ENCODE peak calls at places on chromosome 5, in six cellular contexts. One of them, this sample, is unnamed.

GRCh38 chr5:67246108-67246507 is 49.5 kb upstream of the CD180 start:
- DNase-seq in HFF-Myc: peak; percentile 73
- DNase-seq in pancreas: no peak
- DNase-seq in Panc1: peak; percentile 17
- DNase-seq in BJ: no peak
- DNase-seq in omental fat pad: no peak
- DNase-seq in this sample: no peak

GRCh38 chr5:76062502-76062901 is 20.7 kb upstream of the SV2C start:
- DNase-seq in omental fat pad: no peak
- DNase-seq in pancreas: no peak
- DNase-seq in Panc1: no peak
- DNase-seq in BJ: no peak
- DNase-seq in HFF-Myc: no peak
- DNase-seq in this sample: no peak

GRCh38 chr5:107271682-107272350 is 398.9 kb downstream of the EFNA5 start:
- DNase-seq in pancreas: no peak
- DNase-seq in omental fat pad: no peak
- DNase-seq in HFF-Myc: no peak
- DNase-seq in Panc1: no peak
- DNase-seq in BJ: no peak
- DNase-seq in this sample: no peak

GRCh38 chr5:153043876-153044275 is 446.6 kb upstream of the GRIA1 start:
- DNase-seq in pancreas: no peak
- DNase-seq in Panc1: no peak
- DNase-seq in BJ: no peak
- DNase-seq in HFF-Myc: no peak
- DNase-seq in omental fat pad: no peak
- DNase-seq in this sample: no peak

GRCh38 chr5:108801776-108802175 is 54.1 kb downstream of the FER start:
- DNase-seq in Panc1: peak; percentile 58
- DNase-seq in HFF-Myc: peak; percentile 82
- DNase-seq in pancreas: no peak
- DNase-seq in BJ: peak; percentile 72
- DNase-seq in omental fat pad: no peak
- DNase-seq in this sample: no peak

GRCh38 chr5:61652916-61653315 is 320.9 kb downstream of the ZSWIM6 start:
- DNase-seq in Panc1: no peak
- DNase-seq in HFF-Myc: no peak
- DNase-seq in omental fat pad: no peak
- DNase-seq in BJ: no peak
- DNase-seq in pancreas: no peak
- DNase-seq in this sample: no peak

GRCh38 chr5:130471-131175 is 38.7 kb downstream of the PLEKHG4B start:
- DNase-seq in pancreas: no peak
- DNase-seq in HFF-Myc: no peak
- DNase-seq in BJ: peak; percentile 29
- DNase-seq in Panc1: no peak
- DNase-seq in omental fat pad: no peak
- DNase-seq in this sample: no peak

GRCh38 chr5:172172912-172173591 is 15.0 kb downstream of the STK10 start:
- DNase-seq in BJ: no peak
- DNase-seq in Panc1: no peak
- DNase-seq in HFF-Myc: no peak
- DNase-seq in omental fat pad: no peak
- DNase-seq in pancreas: no peak
- DNase-seq in this sample: no peak

GRCh38 chr5:83097582-83098265 is 20.4 kb downstream of the XRCC4 start:
- DNase-seq in omental fat pad: no peak
- DNase-seq in BJ: no peak
- DNase-seq in Panc1: no peak
- DNase-seq in HFF-Myc: no peak
- DNase-seq in pancreas: no peak
- DNase-seq in this sample: no peak

GRCh38 chr5:68962632-68963484 is 131.0 kb upstream of the SLC30A5 start:
- DNase-seq in omental fat pad: peak; percentile 34
- DNase-seq in BJ: peak; percentile 21
- DNase-seq in Panc1: peak; percentile 52
- DNase-seq in HFF-Myc: peak; percentile 38
- DNase-seq in pancreas: peak; percentile 65
- DNase-seq in this sample: peak; percentile 25

GRCh38 chr5:154359222-154359583 is 86.6 kb upstream of the SAP30L start:
- DNase-seq in Panc1: no peak
- DNase-seq in omental fat pad: no peak
- DNase-seq in HFF-Myc: no peak
- DNase-seq in BJ: no peak
- DNase-seq in pancreas: no peak
- DNase-seq in this sample: no peak

GRCh38 chr5:50744761-50745160 is 78.3 kb downstream of the PARP8 start:
- DNase-seq in BJ: peak; percentile 16
- DNase-seq in Panc1: no peak
- DNase-seq in HFF-Myc: no peak
- DNase-seq in pancreas: no peak
- DNase-seq in omental fat pad: no peak
- DNase-seq in this sample: no peak

GRCh38 chr5:98816574-98817222 is 43.2 kb downstream of the RGMB start:
- DNase-seq in HFF-Myc: no peak
- DNase-seq in omental fat pad: no peak
- DNase-seq in Panc1: no peak
- DNase-seq in pancreas: peak; percentile 83
- DNase-seq in BJ: no peak
- DNase-seq in this sample: no peak

GRCh38 chr5:6845856-6846255 is 132.6 kb downstream of the TENT4A start:
- DNase-seq in omental fat pad: no peak
- DNase-seq in Panc1: no peak
- DNase-seq in HFF-Myc: no peak
- DNase-seq in BJ: no peak
- DNase-seq in pancreas: no peak
- DNase-seq in this sample: no peak

GRCh38 chr5:176817864-176818377 is 7.6 kb downstream of the UNC5A start:
- DNase-seq in Panc1: no peak
- DNase-seq in omental fat pad: no peak
- DNase-seq in pancreas: peak; percentile 73
- DNase-seq in BJ: no peak
- DNase-seq in HFF-Myc: no peak
- DNase-seq in this sample: no peak

GRCh38 chr5:38765461-38765861 is 80.4 kb upstream of the OSMR start:
- DNase-seq in pancreas: no peak
- DNase-seq in omental fat pad: no peak
- DNase-seq in HFF-Myc: no peak
- DNase-seq in Panc1: no peak
- DNase-seq in BJ: no peak
- DNase-seq in this sample: no peak

GRCh38 chr5:131142970-131143617 is 22.0 kb downstream of the HINT1 start:
- DNase-seq in Panc1: no peak
- DNase-seq in HFF-Myc: no peak
- DNase-seq in omental fat pad: no peak
- DNase-seq in pancreas: no peak
- DNase-seq in BJ: no peak
- DNase-seq in this sample: no peak

GRCh38 chr5:88890070-88890781 is 7.2 kb upstream of the MEF2C start:
- DNase-seq in Panc1: no peak
- DNase-seq in HFF-Myc: no peak
- DNase-seq in omental fat pad: no peak
- DNase-seq in pancreas: no peak
- DNase-seq in BJ: no peak
- DNase-seq in this sample: no peak

GRCh38 chr5:151469386-151469785 is 22.0 kb downstream of the SLC36A1 start:
- DNase-seq in pancreas: no peak
- DNase-seq in BJ: no peak
- DNase-seq in Panc1: no peak
- DNase-seq in omental fat pad: no peak
- DNase-seq in HFF-Myc: no peak
- DNase-seq in this sample: no peak

GRCh38 chr5:125326114-125326513 is 579.7 kb upstream of the ZNF608 start:
- DNase-seq in HFF-Myc: peak; percentile 61
- DNase-seq in omental fat pad: peak; percentile 47
- DNase-seq in Panc1: no peak
- DNase-seq in pancreas: no peak
- DNase-seq in BJ: no peak
- DNase-seq in this sample: no peak

GRCh38 chr5:114062940-114063867 is 298.7 kb upstream of the KCNN2 start:
- DNase-seq in omental fat pad: no peak
- DNase-seq in BJ: no peak
- DNase-seq in Panc1: no peak
- DNase-seq in HFF-Myc: no peak
- DNase-seq in pancreas: no peak
- DNase-seq in this sample: no peak

GRCh38 chr5:93343570-93343969 is 237.4 kb downstream of the NR2F1-AS1 start:
- DNase-seq in HFF-Myc: no peak
- DNase-seq in BJ: no peak
- DNase-seq in omental fat pad: no peak
- DNase-seq in pancreas: no peak
- DNase-seq in Panc1: no peak
- DNase-seq in this sample: no peak

GRCh38 chr5:151493599-151494136 is 46.3 kb downstream of the SLC36A1 start:
- DNase-seq in BJ: no peak
- DNase-seq in omental fat pad: no peak
- DNase-seq in HFF-Myc: no peak
- DNase-seq in Panc1: no peak
- DNase-seq in pancreas: no peak
- DNase-seq in this sample: no peak

GRCh38 chr5:145450286-145450969 is 384.7 kb downstream of the PRELID2 start:
- DNase-seq in Panc1: no peak
- DNase-seq in omental fat pad: no peak
- DNase-seq in BJ: no peak
- DNase-seq in pancreas: no peak
- DNase-seq in HFF-Myc: no peak
- DNase-seq in this sample: no peak

DNA sequence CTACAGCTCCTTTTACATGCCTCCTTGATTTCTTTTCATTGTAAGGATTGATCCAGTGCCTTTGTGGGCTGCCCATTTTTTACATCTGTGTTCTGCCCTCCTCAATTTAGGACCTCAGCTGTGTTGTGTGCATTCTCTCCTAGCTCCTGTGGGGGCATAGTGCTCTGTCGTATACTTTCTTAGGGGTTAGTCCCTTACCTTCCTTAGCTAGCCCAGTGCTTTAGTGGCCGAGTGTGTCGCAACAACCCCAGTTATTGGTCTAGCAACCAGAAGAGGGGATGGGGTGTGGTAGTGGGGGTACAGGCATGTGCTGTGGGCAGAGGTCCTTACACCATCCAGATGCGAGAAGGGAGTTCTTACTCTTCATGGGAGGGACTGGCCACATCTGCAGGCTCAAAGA is 12.1 kb downstream of the MTRR start:
- DNase-seq in pancreas: no peak
- DNase-seq in BJ: no peak
- DNase-seq in Panc1: no peak
- DNase-seq in omental fat pad: no peak
- DNase-seq in HFF-Myc: no peak
- DNase-seq in this sample: no peak
- TF ChIP-seq CTCF in pancreas: no peak
- TF ChIP-seq CTCF in BJ: no peak
- TF ChIP-seq CTCF in Panc1: no peak
- TF ChIP-seq CTCF in omental fat pad: no peak
- TF ChIP-seq CTCF in HFF-Myc: no peak
- TF ChIP-seq CTCF in this sample: no peak

DNA sequence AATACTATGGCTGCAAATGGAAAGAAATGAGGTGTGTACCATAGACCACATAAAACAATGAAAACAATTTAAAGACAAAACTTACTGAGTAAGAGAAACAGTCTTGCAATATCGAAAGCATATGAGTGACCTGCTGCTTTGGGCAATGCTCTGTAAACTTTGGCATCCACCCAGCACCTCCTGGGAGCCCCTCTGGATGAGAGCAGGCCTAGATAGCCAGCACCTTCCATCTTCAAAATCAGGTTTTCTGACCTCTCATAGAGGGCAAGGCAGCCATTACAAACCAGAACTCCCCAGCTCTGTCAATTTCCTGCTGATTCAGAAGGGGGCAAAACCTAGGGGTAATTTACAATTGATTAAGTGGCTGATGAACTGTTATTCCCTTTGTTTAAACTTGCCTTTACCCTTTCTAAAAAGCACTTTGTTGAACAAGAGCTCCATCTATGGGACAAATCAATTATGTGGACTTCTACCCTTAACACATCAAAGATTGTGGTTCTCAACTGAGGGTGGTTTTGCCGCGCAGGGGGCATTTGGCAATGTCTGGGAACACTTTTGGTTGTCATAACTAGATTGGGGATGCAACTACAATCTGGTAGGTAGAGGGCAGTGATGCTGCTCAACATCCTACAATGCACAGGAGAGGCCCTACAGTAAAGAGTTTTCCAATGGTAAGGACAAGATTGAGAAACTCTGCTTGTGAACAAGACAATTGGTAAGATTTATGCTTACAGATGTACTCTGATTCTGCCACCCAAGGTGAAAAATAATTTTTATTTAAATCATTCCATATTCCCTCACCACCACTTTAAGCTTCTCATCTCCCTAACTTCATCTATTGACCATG is 184.2 kb downstream of the MARCHF11 start:
- DNase-seq in Panc1: peak; percentile 8
- DNase-seq in pancreas: no peak
- DNase-seq in omental fat pad: no peak
- DNase-seq in BJ: no peak
- DNase-seq in HFF-Myc: peak; percentile 36
- DNase-seq in this sample: no peak
- TF ChIP-seq CTCF in Panc1: peak; percentile 39
- TF ChIP-seq CTCF in pancreas: no peak
- TF ChIP-seq CTCF in omental fat pad: no peak
- TF ChIP-seq CTCF in BJ: peak; percentile 64
- TF ChIP-seq CTCF in HFF-Myc: peak; percentile 52
- TF ChIP-seq CTCF in this sample: peak; percentile 42

DNA sequence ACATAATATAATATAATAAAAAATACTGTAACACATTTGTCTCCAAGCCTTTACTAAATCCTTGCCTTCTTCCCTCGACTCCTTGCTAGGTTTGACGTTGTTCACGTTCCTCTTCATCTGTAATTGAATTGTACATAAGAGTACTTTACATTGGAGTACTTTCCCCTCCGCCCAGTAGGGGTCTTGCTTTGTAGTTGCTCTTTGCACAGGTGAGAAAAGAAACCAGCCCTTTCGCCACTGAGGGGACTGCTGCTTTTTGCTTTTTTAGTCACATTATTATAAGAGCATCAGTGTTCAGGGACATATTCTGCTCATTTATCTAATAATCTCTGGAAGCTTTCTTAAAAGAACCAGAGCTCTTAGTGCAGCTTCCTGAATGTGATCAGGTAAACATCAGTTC is 115.0 kb downstream of the CETN3 start:
- DNase-seq in pancreas: no peak
- DNase-seq in BJ: no peak
- DNase-seq in HFF-Myc: no peak
- DNase-seq in omental fat pad: no peak
- DNase-seq in Panc1: no peak
- DNase-seq in this sample: no peak
- TF ChIP-seq CTCF in pancreas: no peak
- TF ChIP-seq CTCF in BJ: no peak
- TF ChIP-seq CTCF in HFF-Myc: no peak
- TF ChIP-seq CTCF in omental fat pad: no peak
- TF ChIP-seq CTCF in Panc1: peak; percentile 17
- TF ChIP-seq CTCF in this sample: no peak

DNA sequence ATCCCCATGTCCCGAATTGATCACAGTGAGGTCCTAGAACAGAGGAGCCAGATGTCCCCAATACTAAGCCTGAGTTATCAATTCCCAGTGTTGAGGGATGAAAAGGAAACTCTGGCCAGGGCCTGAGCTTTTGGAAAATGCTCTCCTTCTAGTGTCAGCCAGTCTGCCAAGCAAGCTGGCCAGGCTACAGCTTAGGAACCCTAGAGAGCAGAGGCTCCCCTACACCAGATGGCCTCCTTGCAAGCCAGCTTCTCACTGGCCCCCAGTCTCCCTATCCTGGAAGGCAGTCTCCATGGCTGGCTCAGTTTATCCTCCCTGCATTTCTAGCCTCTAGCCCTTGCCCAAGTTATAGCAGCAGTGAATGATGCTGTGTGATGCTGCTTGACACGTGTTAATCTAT is 204.7 kb upstream of the WWC1 start:
- DNase-seq in Panc1: no peak
- DNase-seq in BJ: no peak
- DNase-seq in HFF-Myc: no peak
- DNase-seq in omental fat pad: no peak
- DNase-seq in pancreas: no peak
- DNase-seq in this sample: no peak
- TF ChIP-seq CTCF in Panc1: no peak
- TF ChIP-seq CTCF in BJ: no peak
- TF ChIP-seq CTCF in HFF-Myc: no peak
- TF ChIP-seq CTCF in omental fat pad: no peak
- TF ChIP-seq CTCF in pancreas: no peak
- TF ChIP-seq CTCF in this sample: no peak